ENCODE peak calls at places on chromosomes 5 and 9, in six cellular contexts. H is endothelial cell of umbilical vein, S is A549, J is GM12878, E is K562, M is HepG2. T is an unnamed sample.

GRCh38 chr9:6870650-6871477 is 113.1 kb downstream of the KDM4C start:
- DNase-seq in H (no peak), S (no peak), J (no peak), E (no peak), M (peak; percentile 16), T (no peak)

GRCh38 chr5:143679777-143680176 is 132.2 kb upstream of the HMHB1 start:
- DNase-seq in H (no peak), S (peak; percentile 44), J (no peak), E (no peak), M (peak; percentile 63), T (no peak)

GRCh38 chr9:14099737-14100136 is 214.2 kb downstream of the NFIB start:
- DNase-seq in H (no peak), S (no peak), J (no peak), E (no peak), M (no peak), T (no peak)

GRCh38 chr5:116575635-116576042 is 1.0 kb upstream of the SEMA6A start:
- DNase-seq in H (peak; percentile 48), S (no peak), J (no peak), E (no peak), M (no peak), T (peak; percentile 5)

GRCh38 chr5:6395621-6396020 is 17.3 kb upstream of the MED10 start:
- DNase-seq in H (no peak), S (no peak), J (no peak), E (no peak), M (no peak), T (no peak)

GRCh38 chr9:83707518-83707767 is 315 bp downstream of the UBQLN1 start:
- DNase-seq in H (peak; percentile 88), S (no peak), J (no peak), E (no peak), M (no peak), T (no peak)

GRCh38 chr9:20621553-20622329 is 558 bp downstream of the MLLT3 start:
- DNase-seq in H (peak; percentile 70), S (peak; percentile 86), J (no peak), E (no peak), M (peak; percentile 20), T (peak; percentile 90)

GRCh38 chr5:89396262-89396975 is 513.4 kb upstream of the MEF2C start:
- DNase-seq in H (peak; percentile 35), S (no peak), J (peak; percentile 57), E (no peak), M (no peak), T (peak; percentile 91)

GRCh38 chr9:71647094-71647591 is 121.2 kb downstream of the CEMIP2 start:
- DNase-seq in H (peak; percentile 93), S (peak; percentile 45), J (peak; percentile 16), E (peak; percentile 51), M (no peak), T (peak; percentile 61)

DNA sequence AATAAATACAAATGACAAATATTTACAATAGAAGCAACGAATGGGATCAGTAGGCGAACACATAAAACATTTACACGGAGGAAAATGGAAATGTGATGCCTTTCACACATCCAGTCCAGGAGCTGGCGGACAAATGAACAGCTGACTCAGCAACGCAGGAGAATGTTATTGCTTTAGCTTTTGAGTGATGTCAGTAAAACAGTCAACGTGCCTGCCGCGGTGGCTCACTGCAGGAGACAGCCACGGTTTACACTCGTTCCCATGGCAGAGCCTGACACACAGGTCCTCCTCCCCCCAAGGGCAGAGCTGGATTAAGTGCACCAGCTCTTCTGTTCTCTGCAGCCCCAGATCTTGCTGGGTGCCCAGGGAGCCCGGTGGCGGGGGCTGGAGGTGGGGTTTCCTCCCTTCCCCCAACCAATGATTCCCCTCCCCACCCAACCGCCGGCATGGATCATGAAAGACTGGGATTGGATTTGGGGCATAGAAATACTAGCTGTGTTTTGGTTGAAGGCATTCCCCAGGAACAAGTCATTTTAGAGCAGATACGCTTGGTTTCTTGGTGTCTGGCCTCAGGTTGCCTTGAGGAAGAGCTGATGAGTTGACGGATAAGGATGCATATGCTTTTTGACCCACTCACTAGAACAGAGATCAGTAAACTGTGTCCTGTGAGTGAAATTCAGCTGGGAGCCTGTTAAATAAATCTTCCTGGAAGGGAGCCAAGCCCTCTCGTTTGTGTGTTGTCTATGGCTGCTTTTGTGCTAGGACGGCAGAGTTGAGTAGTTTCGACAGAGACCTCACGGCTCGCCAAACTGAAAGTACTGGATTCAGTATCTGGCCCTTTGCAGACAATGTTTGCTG is 12.5 kb downstream of the STC2 start:
- DNase-seq in H (no peak), S (no peak), J (no peak), E (no peak), M (no peak), T (no peak)
- TF ChIP-seq POLR2A in H (no peak), S (no peak), J (no peak), E (no peak), M (no peak), T (no peak)

GRCh38 chr5:123610665-123611406 is 98.9 kb downstream of the CSNK1G3 start:
- DNase-seq in H (peak; percentile 84), S (peak; percentile 68), J (peak; percentile 17), E (peak; percentile 42), M (peak; percentile 54), T (peak; percentile 66)
- TF ChIP-seq MYC in H (no peak), S (no peak), J (no peak), E (no peak), M (no peak), T (no peak)

GRCh38 chr9:85742630-85742928 is 825 bp upstream of the AGTPBP1 start:
- DNase-seq in H (no peak), S (peak; percentile 20), J (no peak), E (no peak), M (no peak), T (no peak)

GRCh38 chr9:85741112-85741874 is 461 bp downstream of the AGTPBP1 start:
- DNase-seq in H (no peak), S (peak; percentile 49), J (no peak), E (peak; percentile 35), M (peak; percentile 67), T (no peak)

GRCh38 chr9:85740821-85741111 is 988 bp downstream of the AGTPBP1 start:
- DNase-seq in H (peak; percentile 62), S (no peak), J (no peak), E (no peak), M (peak; percentile 10), T (peak; percentile 90)

GRCh38 chr9:85743290-85744128 is 1.8 kb upstream of the AGTPBP1 start:
- DNase-seq in H (no peak), S (peak; percentile 71), J (no peak), E (peak; percentile 13), M (peak; percentile 27), T (peak; percentile 87)

DNA sequence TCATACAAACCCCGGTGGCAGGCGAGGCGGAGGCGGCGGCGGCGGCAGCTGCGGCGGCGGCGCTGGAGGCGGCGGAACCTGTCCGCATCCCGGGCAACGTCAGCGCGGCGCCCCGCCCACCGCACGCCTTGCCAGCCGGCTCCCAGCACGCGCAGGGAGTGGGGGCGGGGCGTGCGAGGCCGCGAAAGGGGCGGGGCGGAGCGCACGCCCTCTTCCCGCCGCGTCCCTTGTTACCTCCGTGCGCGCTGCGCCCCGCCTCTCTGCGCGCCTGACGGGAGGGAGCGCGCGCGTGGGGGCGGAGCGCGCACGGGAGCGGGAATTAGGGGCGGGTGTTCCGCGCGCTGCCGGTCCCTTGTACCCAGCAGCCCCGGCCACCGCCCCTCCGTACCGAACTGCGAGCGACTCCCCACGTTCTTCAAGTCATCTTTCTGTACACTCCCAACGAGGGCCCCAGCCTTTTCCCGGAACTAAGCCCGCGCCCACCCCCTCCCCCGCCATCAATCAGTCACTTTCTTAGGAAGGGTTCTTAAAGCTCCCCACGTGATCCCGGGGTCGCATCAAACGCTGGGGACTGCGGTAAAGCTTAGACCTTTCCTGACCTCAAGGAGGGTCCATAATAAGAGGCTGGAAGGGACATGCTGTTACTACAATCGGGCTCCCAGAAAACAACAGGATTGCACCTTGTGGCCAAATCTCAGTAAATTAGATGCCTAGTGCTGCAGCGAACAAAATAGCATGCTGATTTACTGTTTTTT is at the start of gene AGTPBP1:
- DNase-seq in H (peak; percentile 90), S (peak; percentile 93), J (peak; percentile 75), E (peak; percentile 86), M (peak; percentile 78), T (peak; percentile 94)
- TF ChIP-seq POLR2A in H (no peak), S (peak; percentile 24), J (peak; percentile 67), E (no peak), M (no peak), T (peak; percentile 22)

GRCh38 chr5:170302729-170303501 is 5.3 kb upstream of the LCP2 start:
- DNase-seq in H (no peak), S (no peak), J (peak; percentile 68), E (peak; percentile 33), M (no peak), T (peak; percentile 87)
- TF ChIP-seq MYC in H (no peak), S (no peak), J (no peak), E (no peak), M (no peak), T (peak; percentile 33)

DNA sequence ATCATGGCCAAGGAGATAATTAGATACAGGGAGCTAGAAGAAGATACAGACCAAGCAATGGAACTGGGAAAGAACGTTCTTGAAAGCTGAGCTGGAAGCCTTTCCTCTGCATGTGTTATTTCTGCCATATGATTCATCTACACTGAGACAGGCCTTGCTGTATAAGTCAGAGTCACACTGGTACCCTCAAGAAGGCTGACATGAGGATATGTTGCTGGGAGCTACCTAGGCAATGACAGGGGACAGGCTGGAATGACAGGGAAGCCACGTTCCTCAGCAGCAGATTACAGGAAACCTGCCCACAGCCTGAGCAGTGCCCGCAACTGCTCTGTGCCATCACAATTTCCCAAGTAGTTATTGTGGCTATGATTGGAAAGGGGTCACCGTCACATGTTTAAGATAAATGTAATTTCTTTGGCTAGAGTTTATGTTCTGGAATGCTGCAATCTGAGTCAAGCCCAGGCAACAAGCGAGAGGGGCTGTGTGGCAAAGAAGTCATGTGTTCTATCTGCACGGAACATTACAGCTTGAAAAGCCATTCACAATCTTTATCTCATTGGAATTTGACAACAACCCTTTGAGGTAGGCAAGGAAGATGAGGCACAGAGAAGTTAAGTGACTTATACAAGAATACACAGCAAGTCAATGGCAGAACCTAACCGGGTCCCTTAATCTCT is 108.2 kb downstream of the TTLL11 start:
- DNase-seq in H (peak; percentile 30), S (no peak), J (no peak), E (no peak), M (no peak), T (no peak)
- TF ChIP-seq POLR2A in H (no peak), S (no peak), J (no peak), E (no peak), M (no peak), T (no peak)

T was measured in NB4.